ENCODE peak calls at places on chromosome 15, in six cellular contexts. D, O, U, M, N and F are unnamed samples.

GRCh38 chr15:65819563-65819960 is 27.5 kb upstream of the DENND4A start:
- DNase-seq in N (peak), D (no peak), M (no peak), U (no peak), O (no peak), F (no peak)

GRCh38 chr15:64841258-64842098 is at the start of gene PLEKHO2:
- DNase-seq in D (peak), O (peak), N (peak), M (peak), U (peak), F (peak)

GRCh38 chr15:52558196-52558595 is 10.6 kb downstream of the ARPP19 start:
- DNase-seq in U (no peak), M (no peak), N (peak), D (no peak), O (no peak), F (no peak)

GRCh38 chr15:63089260-63090043 is 32.2 kb upstream of the LACTB start:
- DNase-seq in N (peak), U (no peak), D (no peak), O (peak), M (peak), F (no peak)

GRCh38 chr15:92805080-92805708 is 94.9 kb upstream of the CHD2 start:
- DNase-seq in U (no peak), D (no peak), N (no peak), O (no peak), M (no peak), F (no peak)

GRCh38 chr15:63246691-63247464 is 30.5 kb upstream of the APH1B start:
- DNase-seq in O (no peak), N (peak), U (no peak), M (peak), D (no peak), F (no peak)

GRCh38 chr15:83930813-83931212 is 276.9 kb downstream of the ADAMTSL3 start:
- DNase-seq in N (no peak), O (no peak), M (peak), D (no peak), U (no peak), F (no peak)

GRCh38 chr15:92831459-92832229 is 68.5 kb upstream of the CHD2 start:
- DNase-seq in N (peak), U (peak), O (peak), D (peak), M (peak), F (peak)

GRCh38 chr15:88701561-88702095 is 62.8 kb downstream of the ISG20 start:
- DNase-seq in U (peak), N (no peak), M (no peak), O (peak), D (no peak), F (no peak)

GRCh38 chr15:98446093-98446492 is 202.2 kb upstream of the IGF1R start:
- DNase-seq in O (no peak), D (no peak), M (no peak), N (no peak), U (no peak), F (no peak)

GRCh38 chr15:37581866-37582532 is 352.4 kb upstream of the TMCO5A start:
- DNase-seq in M (no peak), N (no peak), O (no peak), U (no peak), D (no peak), F (no peak)

GRCh38 chr15:52094811-52095584 is 17.6 kb downstream of the BCL2L10 start:
- DNase-seq in U (no peak), M (no peak), N (no peak), D (no peak), O (no peak), F (no peak)

GRCh38 chr15:64571857-64572291 is 111.5 kb downstream of the ZNF609 start:
- DNase-seq in U (no peak), N (no peak), D (no peak), O (no peak), M (no peak), F (no peak)

GRCh38 chr15:100133001-100133400 is 208.8 kb downstream of the ADAMTS17 start:
- DNase-seq in N (no peak), D (no peak), O (no peak), U (no peak), M (no peak), F (no peak)

GRCh38 chr15:38127306-38127731 is 125.3 kb upstream of the SPRED1 start:
- DNase-seq in D (no peak), N (no peak), O (peak), U (peak), M (no peak), F (no peak)

GRCh38 chr15:100671858-100672543 is 69.6 kb downstream of the ASB7 start:
- DNase-seq in D (no peak), N (peak), O (no peak), U (peak), M (no peak), F (no peak)

GRCh38 chr15:50880651-50881114 is 27.8 kb upstream of the AP4E1 start:
- DNase-seq in N (no peak), O (no peak), D (no peak), M (no peak), U (no peak), F (no peak)

DNA sequence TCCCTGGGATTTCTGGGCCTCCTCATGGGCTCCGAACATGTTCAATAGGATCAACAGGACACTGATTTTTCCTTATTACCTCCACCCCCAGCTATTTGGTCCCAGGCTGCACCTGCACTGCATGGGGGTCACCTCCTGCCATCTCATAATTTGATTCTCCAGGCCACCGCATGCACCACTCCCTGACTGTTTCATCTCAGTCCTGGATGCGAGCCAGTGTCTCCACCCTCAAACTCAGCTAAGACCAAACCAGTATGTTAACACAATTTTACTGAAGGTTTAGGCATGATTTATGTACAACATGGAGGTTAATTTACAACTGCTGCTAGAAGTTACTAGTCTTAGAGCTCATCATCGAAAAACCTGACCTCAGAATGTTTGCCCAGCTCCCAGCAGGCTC is 249.5 kb downstream of the UACA start:
- DNase-seq in O (no peak), M (no peak), U (no peak), N (no peak), D (no peak), F (no peak)
- H3K27ac ChIP-seq in O (no peak), M (no peak), U (no peak), N (no peak), D (no peak), F (no peak)

GRCh38 chr15:77739591-77740378 is 107.1 kb upstream of the LINGO1 start:
- DNase-seq in M (no peak), U (no peak), N (no peak), D (peak), O (no peak), F (no peak)

GRCh38 chr15:77738038-77738370 is 105.3 kb upstream of the LINGO1 start:
- DNase-seq in D (no peak), U (no peak), M (no peak), N (no peak), O (no peak), F (no peak)

GRCh38 chr15:77734306-77734705 is 101.6 kb upstream of the LINGO1 start:
- DNase-seq in M (no peak), D (no peak), N (no peak), U (no peak), O (no peak), F (no peak)

GRCh38 chr15:77738441-77739437 is 106.0 kb upstream of the LINGO1 start:
- DNase-seq in M (no peak), O (no peak), U (no peak), D (no peak), N (no peak), F (no peak)

GRCh38 chr15:77737238-77738037 is 104.7 kb upstream of the LINGO1 start:
- DNase-seq in O (no peak), M (no peak), D (no peak), U (no peak), N (no peak), F (no peak)
- H3K27ac ChIP-seq in O (no peak), M (no peak), D (no peak), U (no peak), N (no peak), F (no peak)

GRCh38 chr15:94036156-94036555 is 195.2 kb upstream of the MCTP2 start:
- DNase-seq in D (no peak), U (no peak), O (no peak), M (no peak), N (no peak), F (no peak)

GRCh38 chr15:94041731-94042130 is 189.6 kb upstream of the MCTP2 start:
- DNase-seq in D (no peak), N (peak), U (no peak), O (no peak), M (no peak), F (no peak)

GRCh38 chr15:94042163-94042954 is 189.0 kb upstream of the MCTP2 start:
- DNase-seq in O (no peak), U (no peak), D (no peak), N (peak), M (no peak), F (no peak)

GRCh38 chr15:94040523-94041248 is 190.7 kb upstream of the MCTP2 start:
- DNase-seq in O (no peak), U (no peak), N (no peak), D (no peak), M (no peak), F (no peak)
- H3K27ac ChIP-seq in O (no peak), U (no peak), N (no peak), D (no peak), M (no peak), F (no peak)

GRCh38 chr15:90063733-90064247 is 38.5 kb downstream of the IDH2 start:
- DNase-seq in U (no peak), O (peak), M (no peak), D (no peak), N (no peak), F (no peak)

GRCh38 chr15:90067953-90068613 is 34.2 kb downstream of the IDH2 start:
- DNase-seq in O (no peak), D (no peak), N (no peak), M (no peak), U (no peak), F (no peak)

GRCh38 chr15:90064931-90065681 is 37.2 kb downstream of the IDH2 start:
- DNase-seq in M (no peak), D (no peak), U (no peak), O (no peak), N (peak), F (no peak)

GRCh38 chr15:90067181-90067952 is 34.9 kb downstream of the IDH2 start:
- DNase-seq in U (no peak), D (no peak), M (no peak), O (no peak), N (no peak), F (no peak)

GRCh38 chr15:90065682-90066049 is 36.6 kb downstream of the IDH2 start:
- DNase-seq in M (no peak), U (no peak), O (no peak), D (no peak), N (no peak), F (no peak)
- H3K27ac ChIP-seq in M (peak), U (no peak), O (peak), D (no peak), N (no peak), F (peak)

DNA sequence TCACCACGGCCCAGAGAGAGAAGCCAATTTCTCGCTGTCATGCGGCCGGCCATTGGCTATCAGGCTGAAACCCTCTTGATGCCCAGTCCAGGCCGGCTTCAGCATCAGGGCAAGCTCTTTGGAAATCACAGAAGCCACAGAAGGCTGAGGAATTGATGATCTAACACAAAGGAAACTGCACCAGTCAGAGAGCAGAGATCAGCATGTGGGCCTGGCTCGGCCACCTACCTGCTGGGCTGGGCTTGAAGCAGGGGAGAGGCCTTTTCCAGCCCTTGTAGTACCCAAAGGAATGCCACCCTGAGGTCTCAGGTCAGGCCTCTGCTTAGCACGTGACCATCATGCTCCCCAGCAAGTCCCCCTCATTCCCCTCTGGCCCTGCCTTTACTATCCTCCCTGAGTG is 119.1 kb downstream of the TLE3 start:
- DNase-seq in U (no peak), D (no peak), M (no peak), N (no peak), O (no peak), F (no peak)
- H3K27ac ChIP-seq in U (no peak), D (no peak), M (no peak), N (no peak), O (peak), F (no peak)